ENCODE peak calls at places on chromosomes 4 and X, in nine cellular contexts. J is A549, H is Peyer's patch, C is HepG2, E is body of pancreas, L is H54, B is heart left ventricle, T is GM12878, F is sigmoid colon. X is an unnamed sample.

GRCh38 chr4:156976147-156976546 is 4.5 kb upstream of the PDGFC start:
- DNase-seq in J (no peak), H (no peak), C (no peak), E (no peak), L (no peak), B (no peak), T (no peak), F (no peak), X (no peak)

GRCh38 chrX:123731987-123732678 is 719 bp downstream of the THOC2 start:
- DNase-seq in J (peak), H (peak), C (no peak), E (peak), L (no peak), B (peak), T (no peak), F (no peak), X (no peak)

GRCh38 chr4:55183926-55184599 is 58.7 kb upstream of the KDR start:
- DNase-seq in J (peak), H (no peak), C (no peak), E (peak), L (peak), B (no peak), T (no peak), F (no peak), X (no peak)

GRCh38 chr4:113469023-113469390 is 292.5 kb downstream of the CAMK2D start:
- DNase-seq in J (no peak), H (no peak), C (no peak), E (no peak), L (no peak), B (no peak), T (no peak), F (no peak), X (no peak)

GRCh38 chr4:6467600-6467999 is 4.8 kb downstream of the PPP2R2C start:
- DNase-seq in J (no peak), H (no peak), C (no peak), E (no peak), L (no peak), B (peak), T (no peak), F (peak), X (no peak)

GRCh38 chrX:39336709-39337294 is 535.5 kb downstream of the MID1IP1 start:
- DNase-seq in J (no peak), H (no peak), C (no peak), E (no peak), L (no peak), B (peak), T (peak), F (peak), X (peak)

GRCh38 chr4:153676984-153677383 is 7.1 kb upstream of the TLR2 start:
- DNase-seq in J (no peak), H (no peak), C (no peak), E (no peak), L (peak), B (no peak), T (no peak), F (no peak), X (no peak)

GRCh38 chrX:30620980-30621716 is 32.1 kb upstream of the GK start:
- DNase-seq in J (peak), H (no peak), C (no peak), E (peak), L (peak), B (peak), T (no peak), F (no peak), X (peak)

GRCh38 chr4:89108068-89108467 is 3.3 kb upstream of the TIGD2 start:
- DNase-seq in J (no peak), H (no peak), C (no peak), E (no peak), L (no peak), B (no peak), T (no peak), F (no peak), X (no peak)

GRCh38 chrX:110173192-110174175 is 144.4 kb downstream of the AMMECR1 start:
- DNase-seq in J (peak), H (no peak), C (no peak), E (peak), L (no peak), B (no peak), T (no peak), F (no peak), X (no peak)

GRCh38 chrX:153736871-153737441 is 12.3 kb downstream of the ABCD1 start:
- DNase-seq in J (no peak), H (peak), C (no peak), E (no peak), L (no peak), B (no peak), T (no peak), F (no peak), X (no peak)

GRCh38 chr4:128310266-128310697 is 22.7 kb upstream of the PGRMC2 start:
- DNase-seq in J (peak), H (peak), C (peak), E (peak), L (no peak), B (peak), T (no peak), F (no peak), X (peak)

GRCh38 chr4:7761720-7762119 is 177.9 kb downstream of the AFAP1 start:
- DNase-seq in J (peak), H (peak), C (peak), E (peak), L (peak), B (peak), T (no peak), F (peak), X (peak)

GRCh38 chr4:168257663-168258235 is 60.8 kb downstream of the DDX60 start:
- DNase-seq in J (no peak), H (no peak), C (no peak), E (no peak), L (no peak), B (no peak), T (no peak), F (no peak), X (no peak)

GRCh38 chr4:107579099-107579498 is 140.9 kb downstream of the PAPSS1 start:
- DNase-seq in J (no peak), H (no peak), C (peak), E (no peak), L (no peak), B (no peak), T (no peak), F (no peak), X (no peak)

GRCh38 chr4:175253184-175253902 is 335.2 kb downstream of the ADAM29 start:
- DNase-seq in J (no peak), H (no peak), C (no peak), E (no peak), L (no peak), B (no peak), T (no peak), F (no peak), X (no peak)

GRCh38 chrX:22314692-22315091 is 42.0 kb downstream of the CBLL2 start:
- DNase-seq in J (no peak), H (no peak), C (no peak), E (no peak), L (no peak), B (no peak), T (no peak), F (no peak), X (no peak)

GRCh38 chr4:113355550-113356371 is 306.3 kb downstream of the ANK2 start:
- DNase-seq in J (no peak), H (no peak), C (no peak), E (peak), L (peak), B (peak), T (peak), F (no peak), X (no peak)

GRCh38 chrX:39491548-39492297 is 606.0 kb downstream of the BCOR start:
- DNase-seq in J (no peak), H (no peak), C (no peak), E (peak), L (no peak), B (no peak), T (peak), F (no peak), X (no peak)

DNA sequence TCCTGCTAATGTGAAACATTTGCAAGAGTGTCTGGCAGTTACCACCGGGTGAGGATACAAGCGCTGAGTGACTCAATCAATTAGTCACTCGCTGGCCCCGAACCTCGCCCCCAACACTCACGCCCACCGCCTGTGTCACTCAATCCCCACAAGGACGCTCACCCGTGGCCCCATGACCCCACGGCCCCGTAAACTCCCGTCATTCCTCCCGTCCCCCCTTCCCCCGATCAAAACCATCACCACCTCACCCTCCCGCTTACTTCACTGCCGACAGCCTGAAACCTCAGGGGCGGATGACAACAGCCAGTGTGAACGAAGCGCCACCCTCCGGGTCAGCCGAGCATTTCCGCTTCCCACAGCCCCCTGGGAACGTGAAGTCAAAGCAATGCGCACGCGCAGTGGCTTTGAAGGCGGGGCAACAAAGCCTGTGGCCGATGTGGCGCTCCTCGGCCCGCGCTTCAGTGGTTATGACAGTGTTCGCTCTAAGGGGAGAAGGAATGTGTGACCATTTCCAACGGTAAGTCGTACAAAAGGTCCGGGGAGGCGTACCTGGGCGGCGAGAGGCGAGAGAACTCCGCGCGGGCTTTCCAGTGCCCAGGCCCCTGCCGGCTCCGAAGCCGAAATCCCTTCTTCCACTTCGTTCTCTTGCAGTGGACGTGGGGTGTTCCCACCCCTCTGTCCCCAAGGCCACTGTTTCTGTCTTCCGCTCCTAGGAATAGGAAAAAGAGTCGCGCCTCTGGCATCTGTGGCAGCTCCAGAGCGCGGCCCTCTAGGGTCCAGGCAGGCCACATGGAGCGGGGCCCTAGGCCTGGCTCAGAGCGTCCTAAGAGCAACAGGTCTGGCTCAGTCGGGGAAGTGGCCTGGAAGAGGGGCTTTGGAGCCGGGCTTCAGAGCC is at the start of gene ZNF674:
- DNase-seq in J (peak), H (peak), C (peak), E (peak), L (peak), B (peak), T (peak), F (peak), X (peak)
- TF ChIP-seq POLR2A in J (peak), H (peak), C (peak), E (peak), L (peak), B (peak), T (peak), F (peak), X (peak)

DNA sequence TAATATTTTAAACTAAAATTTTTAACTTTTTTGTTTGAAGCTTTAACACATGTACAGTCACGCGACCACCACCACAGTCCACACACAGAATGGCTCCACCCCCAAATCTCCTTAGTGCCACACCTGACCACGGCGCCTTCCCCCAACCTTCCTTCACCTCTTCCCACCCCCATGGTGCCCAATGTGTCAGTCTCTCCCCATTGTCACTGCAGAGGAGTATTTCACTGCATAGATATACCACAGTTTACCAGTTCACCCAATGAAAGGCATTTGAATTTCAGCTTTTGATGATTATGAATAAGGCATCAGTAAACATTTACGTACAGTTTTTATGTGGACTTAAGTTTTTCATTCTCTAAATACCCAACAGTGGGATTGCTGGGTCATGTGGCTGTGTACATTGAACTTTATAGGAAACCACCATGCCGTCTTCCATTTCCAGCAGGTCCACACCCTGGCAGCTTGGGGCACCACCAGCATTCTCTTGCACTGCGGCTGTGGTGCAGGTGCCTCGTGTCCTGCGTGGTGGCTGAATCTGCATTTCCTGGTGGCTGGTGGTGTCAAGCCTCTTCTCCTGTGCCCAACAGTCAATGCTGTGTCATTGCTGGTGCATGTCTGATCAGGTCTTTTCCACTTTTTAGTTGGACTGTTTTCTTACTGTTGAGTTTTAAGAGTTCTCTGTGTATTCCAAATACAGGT is 49.0 kb downstream of the CPLX1 start:
- DNase-seq in J (no peak), H (no peak), C (no peak), E (no peak), L (no peak), B (no peak), T (no peak), F (no peak), X (no peak)
- TF ChIP-seq POLR2A in J (no peak), H (no peak), C (no peak), E (no peak), L (no peak), B (no peak), T (peak), F (no peak), X (no peak)

GRCh38 chrX:37786666-37787337 is 6.9 kb downstream of the CYBB start:
- DNase-seq in J (no peak), H (no peak), C (no peak), E (no peak), L (no peak), B (no peak), T (peak), F (no peak), X (no peak)
- TF ChIP-seq POLR2A in J (no peak), H (no peak), C (no peak), E (no peak), L (no peak), B (no peak), T (no peak), F (no peak), X (no peak)

DNA sequence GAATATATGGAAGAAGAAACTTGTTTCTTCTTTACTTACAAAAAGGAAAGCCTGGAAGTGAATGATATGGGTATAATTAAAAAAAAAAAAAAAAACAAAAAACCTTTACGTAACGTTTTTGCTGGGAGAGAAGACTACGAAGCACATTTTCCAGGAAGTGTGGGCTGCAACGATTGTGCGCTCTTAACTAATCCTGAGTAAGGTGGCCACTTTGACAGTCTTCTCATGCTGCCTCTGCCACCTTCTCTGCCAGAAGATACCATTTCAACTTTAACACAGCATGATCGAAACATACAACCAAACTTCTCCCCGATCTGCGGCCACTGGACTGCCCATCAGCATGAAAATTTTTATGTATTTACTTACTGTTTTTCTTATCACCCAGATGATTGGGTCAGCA is at the start of gene CD40LG:
- DNase-seq in J (no peak), H (no peak), C (no peak), E (no peak), L (no peak), B (no peak), T (no peak), F (no peak), X (no peak)
- TF ChIP-seq POLR2A in J (no peak), H (no peak), C (no peak), E (no peak), L (no peak), B (no peak), T (no peak), F (no peak), X (no peak)

DNA sequence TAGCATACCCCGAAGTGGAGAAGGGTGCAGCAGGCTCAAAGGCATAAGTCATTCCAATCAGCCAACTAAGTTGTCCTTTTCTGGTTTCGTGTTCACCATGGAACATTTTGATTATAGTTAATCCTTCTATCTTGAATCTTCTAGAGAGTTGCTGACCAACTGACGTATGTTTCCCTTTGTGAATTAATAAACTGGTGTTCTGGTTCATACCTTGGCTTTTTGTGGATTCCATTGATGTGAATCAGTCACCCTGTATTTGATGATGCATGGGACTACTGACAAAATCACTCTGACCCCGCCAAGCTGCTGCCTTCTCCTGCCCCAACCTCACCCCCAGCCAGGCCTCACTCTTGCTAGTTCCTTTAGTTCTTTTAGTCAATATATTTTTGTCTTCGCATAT is 32.7 kb downstream of the F9 start:
- DNase-seq in J (no peak), H (no peak), C (no peak), E (no peak), L (no peak), B (no peak), T (no peak), F (no peak), X (no peak)
- TF ChIP-seq POLR2A in J (no peak), H (no peak), C (no peak), E (no peak), L (no peak), B (no peak), T (no peak), F (no peak), X (no peak)

GRCh38 chr4:10105920-10106319 is 10.7 kb downstream of the WDR1 start:
- DNase-seq in J (no peak), H (no peak), C (no peak), E (no peak), L (no peak), B (no peak), T (no peak), F (no peak), X (no peak)
- TF ChIP-seq POLR2A in J (no peak), H (no peak), C (no peak), E (no peak), L (no peak), B (no peak), T (no peak), F (no peak), X (no peak)